ENCODE peak calls at places on chromosomes 3 and 15, in seven cellular contexts. L is AG04450; H is brain microvascular endothelial cell; O is CD8-positive, alpha-beta T cell; N is left ventricle myocardium inferior; C is A549; U is breast epithelium. V is an unnamed sample.

GRCh38 chr3:190155752-190156151 is 35.1 kb upstream of the P3H2 start:
- DNase-seq in L (no peak), H (no peak), O (no peak), N (no peak), C (no peak), U (no peak), V (no peak)

GRCh38 chr3:15214758-15215157 is 8.7 kb downstream of the CAPN7 start:
- DNase-seq in L (no peak), H (no peak), O (no peak), N (no peak), C (no peak), U (no peak), V (no peak)

GRCh38 chr15:52765779-52766178 is 24.4 kb downstream of the ONECUT1 start:
- DNase-seq in L (no peak), H (peak; percentile 49), O (no peak), N (no peak), C (peak; percentile 44), U (no peak), V (no peak)

GRCh38 chr15:68192804-68193521 is 12.2 kb downstream of the CALML4 start:
- DNase-seq in L (no peak), H (no peak), O (no peak), N (peak; percentile 50), C (no peak), U (no peak), V (no peak)

GRCh38 chr3:198079771-198080520 is 119.9 kb downstream of the LMLN start:
- DNase-seq in L (no peak), H (no peak), O (peak; percentile 11), N (no peak), C (peak; percentile 18), U (no peak), V (peak; percentile 4)

GRCh38 chr15:66072616-66073361 is 180.8 kb downstream of the MEGF11 start:
- DNase-seq in L (no peak), H (no peak), O (no peak), N (no peak), C (no peak), U (no peak), V (no peak)

GRCh38 chr3:185691622-185692021 is 105.5 kb downstream of the SENP2 start:
- DNase-seq in L (no peak), H (no peak), O (no peak), N (no peak), C (no peak), U (no peak), V (no peak)

GRCh38 chr15:37015476-37015875 is 84.9 kb downstream of the MEIS2 start:
- DNase-seq in L (no peak), H (no peak), O (no peak), N (no peak), C (no peak), U (no peak), V (no peak)

GRCh38 chr3:90069748-90070147 is 962.3 kb downstream of the EPHA3 start:
- DNase-seq in L (no peak), H (no peak), O (no peak), N (no peak), C (no peak), U (no peak), V (no peak)

GRCh38 chr3:36697397-36698001 is 66.9 kb downstream of the DCLK3 start:
- DNase-seq in L (no peak), H (no peak), O (no peak), N (no peak), C (peak; percentile 13), U (no peak), V (no peak)
- TF ChIP-seq CTCF in L (no peak), H (peak; percentile 50), O (no peak), N (no peak), C (peak; percentile 42), U (no peak), V (no peak)

GRCh38 chr15:96054029-96054428 is 276.5 kb upstream of the NR2F2 start:
- DNase-seq in L (no peak), H (no peak), O (no peak), N (no peak), C (no peak), U (no peak), V (no peak)
- H3K27ac ChIP-seq in L (no peak overlapping the region), H (no peak overlapping the region), O (no peak overlapping the region), N (peak overlapping the region; percentile 79), C (no peak overlapping the region), U (peak overlapping the region; percentile 11), V (no peak overlapping the region)

GRCh38 chr3:2765002-2765579 is 345.1 kb downstream of the IL5RA start:
- DNase-seq in L (no peak), H (no peak), O (no peak), N (no peak), C (peak; percentile 22), U (no peak), V (no peak)
- TF ChIP-seq CTCF in L (no peak), H (no peak), O (no peak), N (no peak), C (no peak), U (no peak), V (no peak)

GRCh38 chr3:37198547-37198946 is 24.2 kb upstream of the LRRFIP2 start:
- DNase-seq in L (no peak), H (no peak), O (no peak), N (no peak), C (no peak), U (no peak), V (no peak)
- H3K27ac ChIP-seq in L (no peak overlapping the region), H (no peak overlapping the region), O (no peak overlapping the region), N (no peak overlapping the region), C (peak overlapping the region; percentile 64), U (no peak overlapping the region), V (no peak overlapping the region)

GRCh38 chr15:70762469-70763119 is 764 bp downstream of the UACA start:
- DNase-seq in L (no peak), H (peak; percentile 61), O (no peak), N (peak; percentile 23), C (peak; percentile 61), U (peak; percentile 45), V (no peak)

GRCh38 chr15:70761046-70761445 is 2.3 kb downstream of the UACA start:
- DNase-seq in L (no peak), H (no peak), O (no peak), N (no peak), C (no peak), U (no peak), V (no peak)

GRCh38 chr15:70761931-70762468 is 1.4 kb downstream of the UACA start:
- DNase-seq in L (no peak), H (no peak), O (no peak), N (no peak), C (no peak), U (no peak), V (no peak)

GRCh38 chr15:70763950-70764730 is 782 bp upstream of the UACA start:
- DNase-seq in L (no peak), H (no peak), O (no peak), N (no peak), C (no peak), U (no peak), V (no peak)

GRCh38 chr15:70763120-70763949 is at the start of gene UACA:
- DNase-seq in L (peak; percentile 93), H (peak; percentile 98), O (peak; percentile 29), N (peak; percentile 97), C (peak; percentile 99), U (peak; percentile 97), V (peak; percentile 58)
- TF ChIP-seq CTCF in L (no peak), H (no peak), O (no peak), N (peak; percentile 38), C (no peak), U (no peak), V (no peak)

GRCh38 chr3:188365184-188365583 is 211.2 kb downstream of the LPP start:
- DNase-seq in L (no peak), H (no peak), O (no peak), N (no peak), C (no peak), U (no peak), V (no peak)
- H3K27ac ChIP-seq in L (no peak overlapping the region), H (no peak overlapping the region), O (no peak overlapping the region), N (no peak overlapping the region), C (no peak overlapping the region), U (no peak overlapping the region), V (no peak overlapping the region)

DNA sequence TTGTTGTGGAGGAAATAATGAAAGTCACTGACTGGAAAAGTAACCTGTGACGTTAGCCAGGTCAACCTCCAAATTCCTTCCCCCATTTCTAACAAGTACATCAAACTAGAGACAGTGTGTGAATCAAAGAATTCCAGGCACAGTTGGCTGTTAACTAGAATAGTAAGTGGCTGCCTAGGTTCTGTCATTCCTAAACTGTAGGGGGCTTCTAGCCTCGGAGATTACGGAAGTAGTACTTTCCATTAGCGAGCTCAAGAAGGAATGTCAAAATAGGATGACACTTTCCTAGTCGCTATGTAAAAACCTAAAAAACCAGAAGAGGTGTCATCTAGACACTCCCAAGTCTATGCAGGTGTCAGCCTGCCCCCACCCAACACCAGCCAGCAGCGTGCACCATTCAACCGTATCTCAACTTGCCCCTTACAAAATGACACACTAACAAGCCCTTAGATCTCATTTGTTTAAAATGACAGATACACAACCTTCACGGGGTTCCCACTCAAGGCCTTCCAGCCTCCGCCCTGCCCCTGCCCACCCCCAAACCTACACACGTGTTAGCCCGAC is 910 bp downstream of the INO80 start:
- DNase-seq in L (peak; percentile 1), H (peak; percentile 23), O (no peak), N (no peak), C (peak; percentile 30), U (no peak), V (no peak)
- TF ChIP-seq CTCF in L (peak; percentile 41), H (peak; percentile 31), O (no peak), N (no peak), C (no peak), U (no peak), V (no peak)

V was measured in CD4-positive, alpha-beta T cell.